ENCODE peak calls at places on chromosomes 5 and 9, in six cellular contexts. One of them, this sample, is unnamed.

GRCh38 chr9:13555989-13556500 is 276.6 kb upstream of the MPDZ start:
- DNase-seq in AG04449: no peak
- DNase-seq in lung: no peak
- DNase-seq in ascending aorta: no peak
- DNase-seq in AG09309: no peak
- DNase-seq in dorsolateral prefrontal cortex: no peak
- DNase-seq in this sample: no peak

GRCh38 chr9:70083429-70083828 is 39.8 kb downstream of the MAMDC2 start:
- DNase-seq in AG04449: no peak
- DNase-seq in lung: no peak
- DNase-seq in ascending aorta: no peak
- DNase-seq in AG09309: no peak
- DNase-seq in dorsolateral prefrontal cortex: no peak
- DNase-seq in this sample: no peak

GRCh38 chr5:134845335-134845851 is 375 bp upstream of the C5orf24 start:
- DNase-seq in AG04449: no peak
- DNase-seq in lung: no peak
- DNase-seq in ascending aorta: no peak
- DNase-seq in AG09309: no peak
- DNase-seq in dorsolateral prefrontal cortex: no peak
- DNase-seq in this sample: no peak

GRCh38 chr5:6454628-6455053 is 6.0 kb downstream of the UBE2QL1 start:
- DNase-seq in AG04449: no peak
- DNase-seq in lung: no peak
- DNase-seq in ascending aorta: peak; percentile 79
- DNase-seq in AG09309: no peak
- DNase-seq in dorsolateral prefrontal cortex: no peak
- DNase-seq in this sample: no peak

GRCh38 chr9:131299948-131300347 is 10.4 kb downstream of the PLPP7 start:
- DNase-seq in AG04449: no peak
- DNase-seq in lung: no peak
- DNase-seq in ascending aorta: no peak
- DNase-seq in AG09309: no peak
- DNase-seq in dorsolateral prefrontal cortex: no peak
- DNase-seq in this sample: no peak

GRCh38 chr9:113570106-113570505 is 106.6 kb downstream of the RGS3 start:
- DNase-seq in AG04449: no peak
- DNase-seq in lung: no peak
- DNase-seq in ascending aorta: peak; percentile 33
- DNase-seq in AG09309: no peak
- DNase-seq in dorsolateral prefrontal cortex: no peak
- DNase-seq in this sample: no peak

GRCh38 chr9:128051932-128052734 is 15.0 kb downstream of the NAIF1 start:
- DNase-seq in AG04449: no peak
- DNase-seq in lung: no peak
- DNase-seq in ascending aorta: no peak
- DNase-seq in AG09309: no peak
- DNase-seq in dorsolateral prefrontal cortex: no peak
- DNase-seq in this sample: no peak

GRCh38 chr5:180352116-180352975 is 790 bp downstream of the GFPT2 start:
- DNase-seq in AG04449: no peak
- DNase-seq in lung: no peak
- DNase-seq in ascending aorta: no peak
- DNase-seq in AG09309: no peak
- DNase-seq in dorsolateral prefrontal cortex: no peak
- DNase-seq in this sample: no peak

GRCh38 chr5:109921735-109922395 is 232.1 kb downstream of the MAN2A1 start:
- DNase-seq in AG04449: no peak
- DNase-seq in lung: peak; percentile 61
- DNase-seq in ascending aorta: no peak
- DNase-seq in AG09309: no peak
- DNase-seq in dorsolateral prefrontal cortex: no peak
- DNase-seq in this sample: no peak

GRCh38 chr5:180704362-180704761 is 35.5 kb downstream of the OR2Y1 start:
- DNase-seq in AG04449: no peak
- DNase-seq in lung: no peak
- DNase-seq in ascending aorta: no peak
- DNase-seq in AG09309: no peak
- DNase-seq in dorsolateral prefrontal cortex: no peak
- DNase-seq in this sample: no peak

GRCh38 chr5:146620663-146621051 is 104.7 kb upstream of the GPR151 start:
- DNase-seq in AG04449: no peak
- DNase-seq in lung: no peak
- DNase-seq in ascending aorta: no peak
- DNase-seq in AG09309: no peak
- DNase-seq in dorsolateral prefrontal cortex: no peak
- DNase-seq in this sample: no peak

GRCh38 chr5:43400082-43400481 is 12.1 kb downstream of the CCL28 start:
- DNase-seq in AG04449: no peak
- DNase-seq in lung: no peak
- DNase-seq in ascending aorta: no peak
- DNase-seq in AG09309: no peak
- DNase-seq in dorsolateral prefrontal cortex: no peak
- DNase-seq in this sample: no peak

GRCh38 chr9:88202321-88202720 is 64.0 kb upstream of the SPATA31C2 start:
- DNase-seq in AG04449: no peak
- DNase-seq in lung: no peak
- DNase-seq in ascending aorta: no peak
- DNase-seq in AG09309: no peak
- DNase-seq in dorsolateral prefrontal cortex: no peak
- DNase-seq in this sample: no peak

GRCh38 chr5:174725261-174725990 is 1.0 kb downstream of the MSX2 start:
- DNase-seq in AG04449: no peak
- DNase-seq in lung: no peak
- DNase-seq in ascending aorta: no peak
- DNase-seq in AG09309: no peak
- DNase-seq in dorsolateral prefrontal cortex: no peak
- DNase-seq in this sample: no peak

GRCh38 chr5:172910828-172911627 is 48.2 kb upstream of the RPL26L1 start:
- DNase-seq in AG04449: no peak
- DNase-seq in lung: peak; percentile 61
- DNase-seq in ascending aorta: peak; percentile 95
- DNase-seq in AG09309: no peak
- DNase-seq in dorsolateral prefrontal cortex: no peak
- DNase-seq in this sample: no peak

GRCh38 chr5:63125862-63126261 is 547.2 kb downstream of the LRRC70 start:
- DNase-seq in AG04449: no peak
- DNase-seq in lung: no peak
- DNase-seq in ascending aorta: no peak
- DNase-seq in AG09309: no peak
- DNase-seq in dorsolateral prefrontal cortex: no peak
- DNase-seq in this sample: no peak

GRCh38 chr9:133950206-133950915 is 41.8 kb downstream of the VAV2 start:
- DNase-seq in AG04449: no peak
- DNase-seq in lung: no peak
- DNase-seq in ascending aorta: no peak
- DNase-seq in AG09309: no peak
- DNase-seq in dorsolateral prefrontal cortex: no peak
- DNase-seq in this sample: no peak

GRCh38 chr5:97846646-97847045 is 663.6 kb upstream of the RIOK2 start:
- DNase-seq in AG04449: no peak
- DNase-seq in lung: no peak
- DNase-seq in ascending aorta: no peak
- DNase-seq in AG09309: no peak
- DNase-seq in dorsolateral prefrontal cortex: no peak
- DNase-seq in this sample: no peak

GRCh38 chr9:130868230-130868629 is 28.4 kb downstream of the QRFP start:
- DNase-seq in AG04449: no peak
- DNase-seq in lung: no peak
- DNase-seq in ascending aorta: no peak
- DNase-seq in AG09309: no peak
- DNase-seq in dorsolateral prefrontal cortex: no peak
- DNase-seq in this sample: no peak

GRCh38 chr5:84861306-84861705 is 476.6 kb upstream of the EDIL3 start:
- DNase-seq in AG04449: no peak
- DNase-seq in lung: no peak
- DNase-seq in ascending aorta: no peak
- DNase-seq in AG09309: no peak
- DNase-seq in dorsolateral prefrontal cortex: no peak
- DNase-seq in this sample: no peak

GRCh38 chr9:114303571-114303970 is 19.3 kb upstream of the ORM1 start:
- DNase-seq in AG04449: no peak
- DNase-seq in lung: no peak
- DNase-seq in ascending aorta: no peak
- DNase-seq in AG09309: no peak
- DNase-seq in dorsolateral prefrontal cortex: peak; percentile 11
- DNase-seq in this sample: no peak

GRCh38 chr9:95207403-95207802 is 110.1 kb downstream of the FANCC start:
- DNase-seq in AG04449: no peak
- DNase-seq in lung: no peak
- DNase-seq in ascending aorta: no peak
- DNase-seq in AG09309: no peak
- DNase-seq in dorsolateral prefrontal cortex: no peak
- DNase-seq in this sample: no peak

GRCh38 chr9:91346644-91347043 is 15.1 kb downstream of the AUH start:
- DNase-seq in AG04449: no peak
- DNase-seq in lung: no peak
- DNase-seq in ascending aorta: no peak
- DNase-seq in AG09309: no peak
- DNase-seq in dorsolateral prefrontal cortex: no peak
- DNase-seq in this sample: no peak

GRCh38 chr5:95007953-95008596 is 276.8 kb downstream of the MCTP1 start:
- DNase-seq in AG04449: no peak
- DNase-seq in lung: no peak
- DNase-seq in ascending aorta: no peak
- DNase-seq in AG09309: no peak
- DNase-seq in dorsolateral prefrontal cortex: no peak
- DNase-seq in this sample: no peak

GRCh38 chr5:101561018-101561417 is 657.9 kb upstream of the ST8SIA4 start:
- DNase-seq in AG04449: no peak
- DNase-seq in lung: no peak
- DNase-seq in ascending aorta: no peak
- DNase-seq in AG09309: no peak
- DNase-seq in dorsolateral prefrontal cortex: no peak
- DNase-seq in this sample: no peak

GRCh38 chr5:126166368-126166767 is 256.8 kb upstream of the GRAMD2B start:
- DNase-seq in AG04449: no peak
- DNase-seq in lung: no peak
- DNase-seq in ascending aorta: no peak
- DNase-seq in AG09309: no peak
- DNase-seq in dorsolateral prefrontal cortex: no peak
- DNase-seq in this sample: no peak

GRCh38 chr5:143614831-143615230 is 197.1 kb upstream of the HMHB1 start:
- DNase-seq in AG04449: no peak
- DNase-seq in lung: no peak
- DNase-seq in ascending aorta: no peak
- DNase-seq in AG09309: no peak
- DNase-seq in dorsolateral prefrontal cortex: no peak
- DNase-seq in this sample: no peak

GRCh38 chr9:131734165-131734610 is 5.7 kb downstream of the RAPGEF1 start:
- DNase-seq in AG04449: no peak
- DNase-seq in lung: peak; percentile 61
- DNase-seq in ascending aorta: no peak
- DNase-seq in AG09309: no peak
- DNase-seq in dorsolateral prefrontal cortex: no peak
- DNase-seq in this sample: no peak

GRCh38 chr9:137113385-137114159 is 961 bp downstream of the DPP7 start:
- DNase-seq in AG04449: no peak
- DNase-seq in lung: no peak
- DNase-seq in ascending aorta: no peak
- DNase-seq in AG09309: no peak
- DNase-seq in dorsolateral prefrontal cortex: no peak
- DNase-seq in this sample: no peak
- H3K4me3 ChIP-seq in AG04449: peak overlapping the region; percentile 49
- H3K4me3 ChIP-seq in lung: peak overlapping the region; percentile 28
- H3K4me3 ChIP-seq in ascending aorta: peak overlapping the region; percentile 89
- H3K4me3 ChIP-seq in AG09309: peak overlapping the region; percentile 10
- H3K4me3 ChIP-seq in dorsolateral prefrontal cortex: peak overlapping the region; percentile 83
- H3K4me3 ChIP-seq in this sample: peak overlapping the region; percentile 17

DNA sequence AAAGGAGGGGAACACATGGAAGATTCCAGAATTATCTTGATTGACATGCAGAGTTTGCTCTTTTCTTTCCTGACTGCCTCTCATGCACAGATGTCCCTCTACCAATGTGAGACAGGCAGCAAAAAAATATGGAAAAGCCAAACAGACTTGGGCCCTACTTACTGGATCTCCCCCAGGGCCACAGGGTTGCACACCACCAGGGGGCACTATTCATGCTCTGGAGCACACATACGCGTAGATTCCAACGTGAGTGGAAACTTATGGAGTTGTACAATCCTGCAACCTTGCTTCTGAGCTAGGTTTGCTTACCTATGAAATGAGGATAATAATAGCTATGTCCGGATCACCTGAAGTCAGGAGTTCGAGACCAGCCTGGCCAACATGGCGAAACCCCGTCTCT is 319.5 kb downstream of the ARHGEF28 start:
- DNase-seq in AG04449: no peak
- DNase-seq in lung: no peak
- DNase-seq in ascending aorta: no peak
- DNase-seq in AG09309: no peak
- DNase-seq in dorsolateral prefrontal cortex: no peak
- DNase-seq in this sample: no peak
- TF ChIP-seq CTCF in AG04449: no peak
- TF ChIP-seq CTCF in lung: no peak
- TF ChIP-seq CTCF in ascending aorta: no peak
- TF ChIP-seq CTCF in AG09309: peak; percentile 35
- TF ChIP-seq CTCF in dorsolateral prefrontal cortex: no peak
- TF ChIP-seq CTCF in this sample: peak; percentile 37

GRCh38 chr9:14760060-14760459 is 37.5 kb upstream of the CER1 start:
- DNase-seq in AG04449: no peak
- DNase-seq in lung: no peak
- DNase-seq in ascending aorta: no peak
- DNase-seq in AG09309: no peak
- DNase-seq in dorsolateral prefrontal cortex: no peak
- DNase-seq in this sample: no peak
- H3K4me3 ChIP-seq in AG04449: no peak overlapping the region
- H3K4me3 ChIP-seq in lung: no peak overlapping the region
- H3K4me3 ChIP-seq in ascending aorta: no peak overlapping the region
- H3K4me3 ChIP-seq in AG09309: no peak overlapping the region
- H3K4me3 ChIP-seq in dorsolateral prefrontal cortex: no peak overlapping the region
- H3K4me3 ChIP-seq in this sample: no peak overlapping the region

GRCh38 chr5:82884821-82885471 is 192.2 kb downstream of the TMEM167A start:
- DNase-seq in AG04449: no peak
- DNase-seq in lung: no peak
- DNase-seq in ascending aorta: no peak
- DNase-seq in AG09309: no peak
- DNase-seq in dorsolateral prefrontal cortex: no peak
- DNase-seq in this sample: no peak

GRCh38 chr5:82886911-82887310 is 190.3 kb downstream of the TMEM167A start:
- DNase-seq in AG04449: no peak
- DNase-seq in lung: no peak
- DNase-seq in ascending aorta: no peak
- DNase-seq in AG09309: no peak
- DNase-seq in dorsolateral prefrontal cortex: no peak
- DNase-seq in this sample: peak; percentile 31

GRCh38 chr5:82882316-82882715 is 194.9 kb downstream of the TMEM167A start:
- DNase-seq in AG04449: no peak
- DNase-seq in lung: no peak
- DNase-seq in ascending aorta: no peak
- DNase-seq in AG09309: no peak
- DNase-seq in dorsolateral prefrontal cortex: no peak
- DNase-seq in this sample: no peak

GRCh38 chr5:82881571-82882200 is 195.5 kb downstream of the TMEM167A start:
- DNase-seq in AG04449: no peak
- DNase-seq in lung: no peak
- DNase-seq in ascending aorta: no peak
- DNase-seq in AG09309: no peak
- DNase-seq in dorsolateral prefrontal cortex: no peak
- DNase-seq in this sample: no peak

GRCh38 chr5:82885657-82886389 is 191.4 kb downstream of the TMEM167A start:
- DNase-seq in AG04449: no peak
- DNase-seq in lung: no peak
- DNase-seq in ascending aorta: no peak
- DNase-seq in AG09309: no peak
- DNase-seq in dorsolateral prefrontal cortex: peak; percentile 55
- DNase-seq in this sample: peak; percentile 70
- TF ChIP-seq CTCF in AG04449: no peak
- TF ChIP-seq CTCF in lung: no peak
- TF ChIP-seq CTCF in ascending aorta: no peak
- TF ChIP-seq CTCF in AG09309: no peak
- TF ChIP-seq CTCF in dorsolateral prefrontal cortex: peak; percentile 74
- TF ChIP-seq CTCF in this sample: peak; percentile 43

This sample was measured in kidney epithelial cell.